ENCODE peak calls at places on chromosomes 2 and 18, in eight cellular contexts. Z is ovary, P is transverse colon, F is IMR-90, J is testis, N is erythroblast, L is body of pancreas, G is heart left ventricle. S is an unnamed sample.

GRCh38 chr2:15555839-15556238 is 5.3 kb downstream of the NBAS start:
- DNase-seq in Z (no peak), G (no peak), J (no peak), F (no peak), L (no peak), P (no peak), N (peak), S (no peak)

GRCh38 chr18:75408554-75409506 is 18.7 kb downstream of the SMIM21 start:
- DNase-seq in J (no peak), Z (no peak), N (no peak), G (no peak), P (no peak), F (peak), L (no peak), S (no peak)

GRCh38 chr2:165239230-165239629 is at the start of gene SCN2A:
- DNase-seq in J (no peak), N (peak), F (peak), P (no peak), Z (no peak), L (no peak), G (no peak), S (no peak)

GRCh38 chr2:240509667-240510512 is 47.9 kb downstream of the ANKMY1 start:
- DNase-seq in G (no peak), P (no peak), F (no peak), Z (no peak), L (no peak), J (no peak), N (no peak), S (no peak)

GRCh38 chr2:204060896-204061640 is 124.5 kb downstream of the ICOS start:
- DNase-seq in N (no peak), P (no peak), Z (no peak), G (no peak), L (no peak), F (no peak), J (no peak), S (no peak)

GRCh38 chr2:5720426-5720825 is 28.2 kb downstream of the SOX11 start:
- DNase-seq in N (no peak), G (no peak), F (peak), L (no peak), Z (no peak), P (no peak), J (no peak), S (no peak)

GRCh38 chr2:186977433-186978045 is 128.6 kb upstream of the ZSWIM2 start:
- DNase-seq in L (no peak), N (no peak), Z (no peak), P (no peak), J (no peak), G (no peak), F (no peak), S (no peak)

GRCh38 chr2:64751286-64752260 is 97.9 kb upstream of the SERTAD2 start:
- DNase-seq in F (peak), L (peak), Z (peak), J (peak), N (peak), G (no peak), P (peak), S (peak)

GRCh38 chr2:105744909-105745853 is at the start of gene NCK2:
- DNase-seq in N (peak), P (peak), L (peak), G (peak), Z (peak), F (peak), J (no peak), S (peak)

GRCh38 chr2:113080134-113080533 is 12.4 kb downstream of the IL1F10 start:
- DNase-seq in J (peak), P (peak), L (peak), N (peak), Z (no peak), G (no peak), F (no peak), S (peak)

GRCh38 chr2:68196120-68196716 is 38.5 kb downstream of the PNO1 start:
- DNase-seq in J (peak), N (peak), P (peak), Z (no peak), G (no peak), L (peak), F (peak), S (no peak)

GRCh38 chr2:225814554-225814953 is 415.0 kb downstream of the NYAP2 start:
- DNase-seq in J (no peak), N (no peak), G (no peak), P (no peak), Z (no peak), F (no peak), L (no peak), S (no peak)

GRCh38 chr2:172373076-172373475 is 54.3 kb upstream of the ITGA6 start:
- DNase-seq in N (no peak), J (no peak), P (no peak), G (no peak), Z (no peak), L (no peak), F (no peak), S (no peak)

GRCh38 chr2:172375247-172375646 is 52.1 kb upstream of the ITGA6 start:
- DNase-seq in J (no peak), F (no peak), N (no peak), G (no peak), Z (no peak), P (no peak), L (no peak), S (no peak)

GRCh38 chr2:172373761-172374160 is 53.6 kb upstream of the ITGA6 start:
- DNase-seq in G (no peak), P (no peak), Z (no peak), L (no peak), J (no peak), F (no peak), N (no peak), S (no peak)

GRCh38 chr2:172376505-172377125 is 50.8 kb upstream of the ITGA6 start:
- DNase-seq in N (no peak), J (no peak), P (no peak), Z (no peak), L (peak), G (no peak), F (no peak), S (peak)

DNA sequence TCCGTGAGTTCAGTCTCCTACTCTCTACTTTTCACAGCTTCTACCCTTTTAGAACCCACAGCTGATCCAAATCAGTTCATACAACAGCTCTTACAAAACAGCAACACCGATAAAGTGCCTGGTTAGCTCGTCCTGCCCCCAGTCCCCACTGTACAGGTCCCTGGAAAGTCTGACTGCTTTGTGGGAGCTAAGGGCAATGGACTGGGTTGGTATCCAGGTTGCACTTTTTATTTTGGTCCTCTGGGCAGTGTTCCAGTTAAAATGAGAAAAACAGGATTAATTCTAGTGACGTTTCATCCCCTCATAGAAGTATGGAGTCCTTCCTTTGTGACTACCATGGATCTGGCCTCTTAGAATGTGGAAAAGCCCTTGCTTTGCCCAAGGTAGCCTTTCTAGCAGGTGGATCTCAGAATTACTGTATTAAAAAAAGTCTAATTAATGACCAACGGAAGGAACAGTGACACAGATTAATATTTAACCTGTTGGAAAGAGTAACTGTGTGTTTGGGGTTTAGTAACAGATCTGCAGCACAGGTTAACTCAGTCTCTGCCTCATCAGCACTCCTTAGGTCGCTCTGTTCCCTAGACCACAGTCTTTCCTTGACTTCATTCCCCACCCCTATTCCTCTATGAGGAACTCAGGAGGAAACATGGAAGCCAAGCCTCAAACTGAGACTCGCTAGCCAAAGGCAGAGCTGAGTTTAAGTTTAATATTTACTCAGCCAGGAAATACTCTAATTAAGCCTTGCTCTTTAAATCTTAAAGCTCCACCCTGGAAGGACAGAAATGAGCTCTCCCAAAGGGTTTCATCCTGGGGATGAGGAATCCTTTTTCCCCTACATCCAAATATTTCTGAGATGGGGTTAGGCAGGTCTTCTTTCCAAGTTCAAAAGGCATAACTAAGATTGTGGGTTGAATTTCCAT is 52.8 kb upstream of the ITGA6 start:
- DNase-seq in J (no peak), N (no peak), G (no peak), Z (no peak), P (no peak), F (no peak), L (peak), S (no peak)
- TF ChIP-seq POLR2A in J (no peak), N (no peak), G (no peak), Z (no peak), P (no peak), F (no peak), L (no peak), S (no peak)

GRCh38 chr2:178479275-178479616 is 846 bp upstream of the FKBP7 start:
- DNase-seq in L (no peak), P (no peak), Z (no peak), J (no peak), G (no peak), F (no peak), N (peak), S (no peak)

GRCh38 chr2:178482437-178482836 is 2.2 kb downstream of the PLEKHA3 start:
- DNase-seq in L (no peak), N (peak), P (no peak), F (no peak), G (no peak), Z (no peak), J (no peak), S (no peak)

GRCh38 chr2:178479758-178480226 is 465 bp upstream of the PLEKHA3 start:
- DNase-seq in N (no peak), L (no peak), J (no peak), G (no peak), P (no peak), F (no peak), Z (no peak), S (no peak)

GRCh38 chr2:178478442-178479274 is at the start of gene FKBP7:
- DNase-seq in J (peak), Z (peak), G (peak), N (peak), P (peak), F (peak), L (peak), S (peak)

GRCh38 chr2:178480227-178481181 is at the start of gene PLEKHA3:
- DNase-seq in L (peak), Z (peak), G (peak), J (peak), N (peak), F (peak), P (peak), S (peak)
- TF ChIP-seq POLR2A in L (peak), Z (peak), G (peak), J (no peak), N (peak), F (peak), P (peak), S (no peak)

DNA sequence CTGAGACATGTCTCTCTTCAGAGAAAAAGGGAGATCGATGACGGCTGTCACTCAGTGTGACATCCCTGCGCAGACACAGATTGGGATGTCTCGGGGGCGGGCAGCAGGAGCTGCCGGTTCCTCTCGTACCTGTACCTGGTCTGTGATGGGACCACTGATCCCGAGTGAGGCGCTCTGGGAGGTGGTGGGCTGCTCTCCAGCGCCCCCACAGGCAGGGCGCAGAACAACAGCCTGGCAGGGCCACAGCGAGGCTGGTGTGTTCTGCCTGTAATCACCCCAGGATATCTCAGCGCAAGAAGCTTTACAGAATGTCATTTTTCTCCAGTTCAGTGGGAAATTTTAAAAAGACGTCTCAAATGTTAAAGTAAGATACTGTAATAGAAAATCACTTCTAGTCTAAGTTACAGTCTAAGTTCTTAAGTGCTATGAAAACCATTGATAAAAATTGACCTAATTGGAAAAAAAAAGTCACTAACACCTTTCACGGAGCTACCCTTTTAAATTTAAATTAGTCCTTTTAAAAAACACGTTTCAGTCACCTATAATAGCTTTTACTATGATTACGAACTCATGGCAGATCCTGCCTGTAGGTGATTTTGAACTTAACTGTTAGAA is 189.8 kb downstream of the SNTG2 start:
- DNase-seq in J (peak), P (no peak), G (no peak), F (no peak), Z (no peak), L (peak), N (peak), S (no peak)
- TF ChIP-seq POLR2A in J (no peak), P (no peak), G (no peak), F (no peak), Z (no peak), L (no peak), N (no peak), S (no peak)

DNA sequence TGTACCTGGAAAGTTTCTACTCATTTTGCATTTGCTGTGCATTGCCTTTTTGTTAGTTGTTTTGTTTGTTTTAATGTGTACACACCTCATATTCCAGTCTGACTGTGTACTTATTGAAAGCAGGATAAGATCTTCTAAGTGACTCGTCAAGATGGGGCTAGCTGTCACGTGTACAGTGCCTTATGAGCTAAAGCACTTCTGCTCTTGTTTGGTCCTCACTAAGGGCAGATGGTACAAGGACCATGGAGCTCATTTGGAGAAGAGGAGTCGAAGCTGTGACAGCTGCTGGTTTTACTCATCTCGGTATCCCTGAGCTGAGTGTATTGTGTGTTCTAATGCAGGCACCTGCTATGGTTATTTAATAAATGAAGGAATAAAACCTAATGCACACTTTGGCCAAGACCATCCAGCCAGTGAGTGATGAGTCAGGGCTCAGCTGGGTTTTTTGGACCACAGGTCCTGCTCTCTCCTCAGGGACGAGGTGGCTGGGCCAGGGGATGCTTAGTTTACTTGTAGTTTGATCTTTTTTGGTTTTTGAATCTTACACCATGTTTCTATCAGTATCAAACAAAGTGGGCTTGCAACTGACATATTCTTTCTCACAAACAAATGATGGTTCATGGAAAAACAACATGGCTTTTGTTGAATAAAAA is 152.5 kb upstream of the APCDD1 start:
- DNase-seq in N (no peak), P (no peak), J (no peak), Z (no peak), G (no peak), F (no peak), L (no peak), S (no peak)
- TF ChIP-seq POLR2A in N (no peak), P (no peak), J (no peak), Z (no peak), G (no peak), F (no peak), L (no peak), S (no peak)